ENCODE peak calls at places on chromosomes 1 and 21, in five cellular contexts. V is right cardiac atrium, F is GM12878, P is mucosa of descending colon, Q is Panc1. W is an unnamed sample. For H3K4me1, the result is how much of the 10 kb centered on the place peaks cover.

GRCh38 chr1:67535474-67535873 is 105.3 kb upstream of the SERBP1 start:
- ATAC-seq in V (peak), P (peak), F (peak), Q (peak), W (peak)

GRCh38 chr1:112836642-112837041 is 119.4 kb downstream of the SLC16A1 start:
- ATAC-seq in P (no peak), Q (no peak), V (no peak), F (no peak), W (no peak)

GRCh38 chr1:211320980-211321379 is 5.7 kb upstream of the TRAF5 start:
- ATAC-seq in P (no peak), V (no peak), Q (no peak), F (peak), W (no peak)

GRCh38 chr1:45666836-45667235 is 19.5 kb downstream of the GPBP1L1 start:
- ATAC-seq in P (no peak), Q (no peak), F (no peak), V (no peak), W (no peak)

GRCh38 chr1:37448185-37448584 is 26.2 kb upstream of the ZC3H12A start:
- ATAC-seq in V (no peak), Q (no peak), F (no peak), P (no peak), W (no peak)

GRCh38 chr1:184242507-184242943 is 144.3 kb upstream of the C1orf21 start:
- ATAC-seq in P (peak), F (no peak), Q (no peak), V (peak), W (peak)

GRCh38 chr1:236536540-236536939 is 12.8 kb downstream of the LGALS8 start:
- ATAC-seq in F (no peak), Q (no peak), V (no peak), P (no peak), W (no peak)

GRCh38 chr21:45465105-45465504 is 60.1 kb downstream of the COL18A1 start:
- ATAC-seq in P (peak), F (peak), Q (no peak), V (no peak), W (no peak)

GRCh38 chr1:73593379-73593778 is 604.6 kb downstream of the LRRIQ3 start:
- ATAC-seq in F (no peak), P (peak), Q (peak), V (no peak), W (peak)

GRCh38 chr1:10851024-10852013 is 54.9 kb upstream of the CASZ1 start:
- ATAC-seq in Q (peak), F (no peak), P (no peak), V (peak), W (no peak)

GRCh38 chr1:158931055-158931737 is at the start of gene PYHIN1:
- ATAC-seq in Q (no peak), V (no peak), P (peak), F (peak), W (no peak)

GRCh38 chr1:101738475-101738874 is 258.3 kb downstream of the OLFM3 start:
- ATAC-seq in V (no peak), Q (no peak), P (no peak), F (no peak), W (no peak)

GRCh38 chr21:27077501-27077900 is 110.6 kb upstream of the ADAMTS5 start:
- ATAC-seq in V (no peak), P (no peak), Q (no peak), F (no peak), W (no peak)

GRCh38 chr1:94674876-94675275 is 133.3 kb upstream of the F3 start:
- ATAC-seq in V (no peak), F (no peak), Q (no peak), P (no peak), W (no peak)
- H3K4me3 ChIP-seq in V (no peak), F (no peak), Q (no peak), P (no peak), W (no peak)

DNA sequence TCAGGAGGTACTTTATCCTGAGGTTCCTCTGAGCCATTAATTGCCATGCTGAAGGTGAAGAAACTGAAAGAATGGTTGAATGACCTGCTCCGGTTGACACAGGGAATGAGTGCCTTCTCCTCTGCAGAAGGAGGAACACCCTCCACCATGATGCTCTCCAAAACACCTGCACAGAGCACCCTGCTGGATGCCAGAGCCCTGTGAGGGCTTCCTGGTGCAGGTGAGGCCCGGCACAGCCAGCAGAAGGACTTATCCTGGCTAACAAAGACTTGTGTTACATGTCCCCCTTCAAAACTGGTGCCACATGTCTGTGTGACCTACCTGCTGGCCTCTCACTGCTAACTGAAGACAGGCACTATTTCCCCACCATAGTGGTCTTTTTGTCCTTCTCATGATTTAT is 14.3 kb upstream of the LBR start:
- ATAC-seq in V (no peak), P (no peak), Q (no peak), F (no peak), W (no peak)
- H3K4me1 ChIP-seq in V (under half), P (half or more), Q (under half), F (under half), W (under half)

GRCh38 chr1:84303154-84303830 is 1.8 kb downstream of the SAMD13 start:
- ATAC-seq in Q (no peak), F (no peak), V (no peak), P (no peak), W (no peak)
- H3K4me3 ChIP-seq in Q (peak), F (peak), V (peak), P (peak), W (peak)

DNA sequence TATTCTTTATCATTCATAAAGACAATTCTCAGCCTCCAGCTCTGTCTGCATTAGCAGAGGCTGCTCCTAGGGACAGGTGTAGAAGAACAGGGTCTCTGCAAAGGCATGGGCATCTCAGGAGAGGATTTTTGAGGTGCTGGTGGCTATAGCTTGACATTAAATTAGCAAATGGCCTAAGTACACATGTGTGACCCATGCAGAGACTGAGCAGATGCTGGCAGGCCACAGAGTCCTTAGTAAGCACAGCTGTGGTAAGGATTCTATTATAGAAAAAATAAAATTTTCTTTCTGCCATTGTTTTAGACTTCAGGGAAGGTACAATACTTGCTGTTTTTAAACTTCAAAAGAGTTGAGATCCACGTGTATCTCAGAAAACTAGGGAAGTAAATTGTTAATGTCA is 177.5 kb upstream of the DUSP10 start:
- ATAC-seq in P (no peak), F (no peak), Q (no peak), V (no peak), W (no peak)
- H3K4me1 ChIP-seq in P (under half), F (under half), Q (under half), V (under half), W (under half)

GRCh38 chr1:44547837-44548236 is 126.4 kb downstream of the TMEM53 start:
- ATAC-seq in Q (no peak), F (no peak), P (no peak), V (no peak), W (no peak)
- H3K4me3 ChIP-seq in Q (no peak), F (no peak), P (no peak), V (no peak), W (no peak)

DNA sequence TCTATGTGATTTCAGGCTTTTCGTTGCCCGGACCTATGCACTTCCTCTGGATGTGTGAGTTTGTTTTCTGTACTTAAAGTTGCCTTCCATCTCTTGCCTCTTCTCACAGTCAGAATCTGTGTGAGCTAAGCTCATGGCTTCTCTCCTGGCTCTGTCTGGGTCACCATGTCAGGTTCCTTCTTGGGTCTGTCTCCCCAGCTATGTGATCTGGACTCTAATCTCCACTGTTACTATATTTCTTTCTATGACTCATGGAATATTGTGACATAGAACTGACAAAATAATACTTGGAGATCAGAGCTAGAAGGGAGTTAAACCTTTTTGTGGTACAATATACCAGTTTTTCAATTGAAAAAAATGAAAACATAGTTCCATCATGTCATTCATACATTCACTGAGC is 172.7 kb upstream of the FGGY start:
- ATAC-seq in V (peak), P (no peak), F (no peak), Q (no peak), W (no peak)
- H3K4me1 ChIP-seq in V (under half), P (under half), F (under half), Q (under half), W (under half)

GRCh38 chr1:13732971-13733667 is 33.1 kb downstream of the PRDM2 start:
- ATAC-seq in Q (no peak), V (no peak), P (peak), F (peak), W (no peak)

GRCh38 chr1:13731897-13732296 is 31.9 kb downstream of the PRDM2 start:
- ATAC-seq in V (no peak), P (no peak), Q (no peak), F (no peak), W (no peak)

GRCh38 chr1:13728104-13728503 is 28.1 kb downstream of the PRDM2 start:
- ATAC-seq in F (no peak), Q (no peak), P (no peak), V (no peak), W (no peak)

GRCh38 chr1:13730751-13731482 is 30.9 kb downstream of the PRDM2 start:
- ATAC-seq in F (peak), Q (no peak), V (peak), P (peak), W (no peak)

DNA sequence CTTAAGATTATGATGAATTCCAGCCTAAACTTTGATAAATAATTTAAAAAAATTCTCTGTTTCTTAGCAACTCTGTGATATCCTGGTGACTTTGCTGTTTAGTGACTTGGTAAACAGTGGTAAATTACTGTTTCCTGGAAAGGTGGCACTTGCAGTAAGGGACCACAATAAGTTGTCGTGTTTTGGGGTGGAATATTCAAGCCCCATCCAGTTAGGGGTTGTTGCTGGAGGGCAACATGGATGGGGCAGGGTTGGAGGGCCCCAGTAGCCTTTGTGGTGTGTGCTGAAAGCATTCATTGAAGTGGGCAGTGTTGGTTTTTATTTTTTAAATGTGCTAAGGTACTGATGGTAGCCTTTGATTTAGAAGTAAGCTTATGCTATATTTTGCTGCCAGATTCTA is 30.3 kb downstream of the PRDM2 start:
- ATAC-seq in P (no peak), F (peak), V (no peak), Q (no peak), W (no peak)
- H3K4me3 ChIP-seq in P (no peak), F (peak), V (no peak), Q (no peak), W (no peak)